ENCODE peak calls at places on chromosomes 4 and X, in four cellular contexts. U is psoas muscle, H is ovary, K is cardiac muscle cell. J is an unnamed sample.

GRCh38 chrX:107683124-107683895 is 55.0 kb downstream of the PRPS1 start:
- DNase-seq in U (peak; percentile 63), H (peak; percentile 70), K (peak; percentile 61), J (no peak)

GRCh38 chr4:38842998-38843397 is 13.6 kb downstream of the TLR6 start:
- DNase-seq in U (no peak), H (no peak), K (no peak), J (no peak)

GRCh38 chr4:152408514-152409327 is 127.2 kb downstream of the FBXW7 start:
- DNase-seq in U (no peak), H (no peak), K (peak; percentile 40), J (no peak)

GRCh38 chr4:87179751-87180150 is 40.7 kb downstream of the KLHL8 start:
- DNase-seq in U (no peak), H (no peak), K (peak; percentile 69), J (no peak)

GRCh38 chrX:38452603-38453002 is 100.2 kb downstream of the OTC start:
- DNase-seq in U (no peak), H (no peak), K (no peak), J (no peak)

GRCh38 chrX:42119076-42119475 is 195.7 kb upstream of the CASK start:
- DNase-seq in U (no peak), H (no peak), K (peak; percentile 93), J (no peak)

GRCh38 chrX:119948381-119948780 is 4.8 kb upstream of the NKAP start:
- DNase-seq in U (no peak), H (no peak), K (no peak), J (no peak)

GRCh38 chrX:66676990-66677389 is 38.1 kb upstream of the EDA2R start:
- DNase-seq in U (no peak), H (no peak), K (peak; percentile 80), J (no peak)

GRCh38 chrX:43508694-43509093 is 147.4 kb upstream of the MAOA start:
- DNase-seq in U (no peak), H (no peak), K (no peak), J (no peak)

GRCh38 chrX:39869846-39870601 is 227.7 kb downstream of the BCOR start:
- DNase-seq in U (no peak), H (no peak), K (peak; percentile 70), J (no peak)

GRCh38 chr4:140807491-140808257 is 51.5 kb upstream of the TBC1D9 start:
- DNase-seq in U (no peak), H (no peak), K (no peak), J (no peak)

GRCh38 chr4:135429528-135429927 is 1227.9 kb upstream of the PABPC4L start:
- DNase-seq in U (no peak), H (no peak), K (no peak), J (no peak)

GRCh38 chrX:70656304-70656703 is 211.7 kb downstream of the DLG3 start:
- DNase-seq in U (no peak), H (no peak), K (no peak), J (no peak)

GRCh38 chrX:46959101-46959500 is 46.9 kb downstream of the JADE3 start:
- DNase-seq in U (no peak), H (no peak), K (peak; percentile 21), J (no peak)

GRCh38 chr4:33160126-33160525 is 2440.0 kb downstream of the PCDH7 start:
- DNase-seq in U (no peak), H (no peak), K (peak; percentile 81), J (no peak)

GRCh38 chrX:45584717-45585116 is 384.0 kb upstream of the DIPK2B start:
- DNase-seq in U (no peak), H (no peak), K (no peak), J (no peak)

GRCh38 chrX:97806238-97806637 is 922.5 kb downstream of the RPA4 start:
- DNase-seq in U (no peak), H (no peak), K (no peak), J (no peak)

GRCh38 chr4:159103406-159104131 is 690 bp downstream of the RAPGEF2 start:
- DNase-seq in U (peak; percentile 81), H (peak; percentile 46), K (peak; percentile 49), J (peak; percentile 71)

GRCh38 chr4:119785963-119786362 is 157.4 kb upstream of the PDE5A start:
- DNase-seq in U (no peak), H (no peak), K (peak; percentile 32), J (no peak)

GRCh38 chr4:141810702-141811365 is 174.5 kb downstream of the IL15 start:
- DNase-seq in U (no peak), H (no peak), K (no peak), J (no peak)

GRCh38 chr4:81960968-81961367 is 412.8 kb downstream of the HNRNPD start:
- DNase-seq in U (no peak), H (no peak), K (no peak), J (no peak)
- H3K4me1 ChIP-seq in U (no peaks in the 10 kb centered on the region), H (no peaks in the 10 kb centered on the region), K (peaks cover 8% of the 10 kb centered on the region), J (no peaks in the 10 kb centered on the region)

DNA sequence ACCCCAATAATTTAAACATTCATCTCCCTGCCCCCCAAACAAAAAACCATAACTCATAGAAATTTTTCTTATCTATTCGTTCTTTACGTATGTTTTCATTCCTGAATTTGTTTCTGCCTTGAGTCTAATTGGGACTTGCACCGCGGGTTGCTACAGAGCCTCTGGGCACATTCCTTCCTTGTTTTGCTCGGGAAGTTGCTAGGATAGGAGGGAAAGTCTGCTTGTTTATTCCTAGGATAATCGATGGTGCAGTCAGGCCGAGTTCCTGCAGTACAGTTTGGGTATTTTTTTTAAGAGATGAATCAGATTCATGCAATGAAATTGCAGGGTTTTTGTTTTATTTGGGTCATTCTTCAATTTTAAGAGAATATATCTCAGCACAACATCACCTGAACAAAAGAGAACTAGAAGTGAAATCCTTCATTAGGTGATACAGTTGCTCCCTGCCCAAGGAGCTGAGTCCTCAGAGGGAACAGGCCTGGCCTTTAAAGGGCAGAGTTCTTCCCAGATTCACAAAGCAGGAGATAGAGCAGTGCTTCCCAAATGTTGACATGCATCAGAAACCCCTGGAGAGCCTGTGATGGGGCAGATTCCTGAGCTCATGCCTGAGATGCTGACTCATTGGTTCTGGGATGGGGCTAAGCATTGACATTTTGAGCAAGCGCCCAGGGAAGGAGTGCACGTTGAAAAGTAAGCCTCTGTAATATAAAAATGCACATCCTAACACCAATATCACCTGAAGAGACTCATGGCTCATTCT is 114.9 kb upstream of the FAM9B start:
- DNase-seq in U (no peak), H (peak; percentile 26), K (peak; percentile 64), J (no peak)
- H3K27ac ChIP-seq in U (no peak overlapping the region), H (no peak overlapping the region), K (no peak overlapping the region), J (no peak overlapping the region)

GRCh38 chr4:8709729-8710360 is 117.3 kb downstream of the CPZ start:
- DNase-seq in U (peak; percentile 22), H (peak; percentile 9), K (no peak), J (no peak)
- H3K4me1 ChIP-seq in U (no peaks in the 10 kb centered on the region), H (no peaks in the 10 kb centered on the region), K (no peaks in the 10 kb centered on the region), J (no peaks in the 10 kb centered on the region)

DNA sequence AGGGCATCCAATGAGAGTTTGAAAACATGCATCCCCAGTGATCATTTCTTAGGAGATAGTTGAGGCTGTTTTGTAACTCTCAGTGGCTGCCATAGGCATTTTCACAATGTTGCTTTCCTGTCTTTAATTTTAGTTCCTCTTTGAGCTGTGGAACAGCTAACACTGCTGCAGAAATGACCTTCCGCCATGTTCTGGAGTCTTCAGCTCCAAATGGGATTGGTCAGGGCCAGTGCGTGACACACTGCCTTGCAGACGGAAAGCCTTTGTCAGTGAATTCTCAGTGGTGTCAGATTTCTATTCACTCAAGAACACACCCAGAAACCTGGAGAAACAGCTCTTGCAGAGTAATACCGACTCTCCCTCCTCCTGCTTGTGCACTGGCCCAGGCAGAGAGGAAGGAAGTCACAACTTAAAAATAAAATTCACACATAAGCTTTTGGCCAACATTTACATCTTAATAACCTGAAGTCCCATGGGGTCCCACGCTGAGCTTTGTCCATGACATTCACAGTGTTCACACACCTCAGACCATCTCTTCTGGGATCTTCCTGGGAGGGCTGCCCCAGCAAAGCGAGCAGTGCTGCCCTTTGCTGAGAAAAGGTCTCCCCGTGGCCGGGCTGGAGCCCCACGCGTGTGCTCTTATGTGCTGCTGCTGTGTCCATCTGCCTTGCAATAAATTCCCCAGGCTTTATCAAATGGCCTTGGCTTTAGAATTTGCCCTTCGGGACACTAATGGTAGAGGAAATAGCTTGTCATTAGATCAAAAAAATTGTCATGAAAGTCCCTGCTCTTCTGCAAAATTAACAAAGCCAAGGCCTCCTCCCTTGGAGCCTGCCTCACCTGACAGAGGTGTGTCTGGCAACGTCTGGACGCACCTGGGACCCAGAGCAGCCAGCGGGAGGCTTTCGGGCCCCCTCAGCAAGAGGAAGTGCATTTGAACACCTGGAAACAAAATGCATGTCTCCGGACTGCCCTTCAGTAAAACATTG is 126.8 kb downstream of the IRF2 start:
- DNase-seq in U (peak; percentile 68), H (no peak), K (peak; percentile 60), J (no peak)
- H3K27ac ChIP-seq in U (peak overlapping the region; percentile 94), H (no peak overlapping the region), K (peak overlapping the region; percentile 55), J (no peak overlapping the region)

GRCh38 chrX:31715675-31716074 is 643.8 kb upstream of the FTHL17 start:
- DNase-seq in U (no peak), H (no peak), K (no peak), J (no peak)
- H3K4me1 ChIP-seq in U (no peaks in the 10 kb centered on the region), H (no peaks in the 10 kb centered on the region), K (no peaks in the 10 kb centered on the region), J (no peaks in the 10 kb centered on the region)

DNA sequence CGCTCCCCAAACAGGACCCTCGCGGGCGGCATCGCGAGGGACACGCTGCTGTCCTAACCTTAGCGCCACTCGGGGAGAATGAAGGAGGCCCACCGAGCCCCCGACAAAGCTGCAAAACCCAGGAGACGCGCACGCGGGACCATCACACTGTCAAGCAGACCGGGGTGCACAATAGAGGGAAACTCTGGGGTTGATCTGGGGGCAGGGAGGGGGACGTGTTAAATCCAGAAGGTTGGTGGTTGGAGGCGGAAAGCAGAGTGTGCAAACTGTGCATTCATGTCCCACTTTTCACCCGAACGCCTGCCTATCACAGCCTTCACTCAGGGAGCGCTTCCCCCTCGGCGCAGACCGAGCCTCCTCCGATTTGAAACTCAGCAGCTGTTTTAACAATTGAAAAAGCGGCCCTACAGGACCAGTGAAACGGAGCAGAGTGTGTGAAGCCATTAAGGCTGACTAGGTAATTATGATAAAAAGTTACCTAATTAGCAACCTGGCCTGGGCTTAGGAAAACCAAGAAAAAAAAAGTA is 564 bp upstream of the NDNF start:
- DNase-seq in U (no peak), H (peak; percentile 28), K (no peak), J (no peak)
- H3K27ac ChIP-seq in U (no peak overlapping the region), H (no peak overlapping the region), K (no peak overlapping the region), J (no peak overlapping the region)